ENCODE peak calls at places on chromosome 1, in seven cellular contexts. B is substantia nigra; G is CD4-positive, CD25-positive, alpha-beta regulatory T cell; Y is pancreas; H is fibroblast of lung; Z is CD4-positive, alpha-beta T cell; U is iPS DF 6.9. O is an unnamed sample.

GRCh38 chr1:145740269-145740668 is 21.0 kb downstream of the CD160 start:
- DNase-seq in Y (no peak), U (no peak), G (no peak), H (peak), B (no peak), Z (no peak), O (no peak)

GRCh38 chr1:40638097-40639036 is 27.1 kb downstream of the RIMS3 start:
- DNase-seq in B (no peak), G (no peak), H (no peak), U (no peak), Z (no peak), Y (no peak), O (peak)

GRCh38 chr1:5394111-5394510 is 598.1 kb downstream of the NPHP4 start:
- DNase-seq in B (no peak), U (no peak), Z (no peak), H (no peak), Y (no peak), G (no peak), O (no peak)

GRCh38 chr1:112674986-112675727 is 698 bp downstream of the MOV10 start:
- DNase-seq in G (peak), B (no peak), Y (peak), U (no peak), H (peak), Z (peak), O (no peak)

GRCh38 chr1:37890378-37891014 is 31.1 kb upstream of the MTF1 start:
- DNase-seq in Y (no peak), Z (no peak), B (no peak), H (peak), G (peak), U (no peak), O (peak)

GRCh38 chr1:243346481-243346880 is 90.6 kb downstream of the SDCCAG8 start:
- DNase-seq in Y (no peak), U (no peak), B (no peak), H (no peak), G (no peak), Z (no peak), O (no peak)

GRCh38 chr1:229318056-229318455 is 24.8 kb downstream of the CCSAP start:
- DNase-seq in Z (no peak), G (no peak), Y (no peak), B (no peak), H (no peak), U (no peak), O (no peak)

GRCh38 chr1:86965012-86965826 is 50.8 kb downstream of the HS2ST1 start:
- DNase-seq in Z (no peak), G (peak), H (peak), Y (no peak), U (peak), B (no peak), O (no peak)

GRCh38 chr1:29282924-29283803 is 46.8 kb downstream of the PTPRU start:
- DNase-seq in G (peak), H (peak), U (peak), B (no peak), Z (no peak), Y (no peak), O (peak)

GRCh38 chr1:55416164-55416842 is 201.1 kb upstream of the USP24 start:
- DNase-seq in G (no peak), B (no peak), Z (no peak), Y (no peak), U (no peak), H (no peak), O (no peak)

GRCh38 chr1:168136709-168137514 is at the start of gene GPR161:
- DNase-seq in Z (peak), H (peak), B (no peak), Y (peak), G (peak), U (no peak), O (peak)

GRCh38 chr1:226429051-226429461 is 21.2 kb upstream of the PARP1 start:
- DNase-seq in G (no peak), B (no peak), Z (no peak), U (no peak), Y (no peak), H (no peak), O (no peak)

GRCh38 chr1:19074361-19074901 is 118.0 kb upstream of the IFFO2 start:
- DNase-seq in B (no peak), Z (peak), U (no peak), H (no peak), Y (no peak), G (peak), O (no peak)

GRCh38 chr1:60213253-60213652 is 139.7 kb upstream of the C1orf87 start:
- DNase-seq in U (no peak), G (no peak), Y (no peak), H (no peak), B (no peak), Z (no peak), O (no peak)

GRCh38 chr1:24865168-24865567 is 64.9 kb downstream of the RUNX3 start:
- DNase-seq in Z (no peak), Y (no peak), G (no peak), B (no peak), H (no peak), U (no peak), O (no peak)

GRCh38 chr1:164760585-164760968 is 201.6 kb downstream of the PBX1 start:
- DNase-seq in Z (no peak), H (no peak), U (no peak), G (no peak), Y (no peak), B (no peak), O (no peak)

GRCh38 chr1:162463021-162463420 is 34.6 kb upstream of the UHMK1 start:
- DNase-seq in Z (no peak), G (no peak), U (no peak), B (no peak), H (no peak), Y (no peak), O (no peak)

GRCh38 chr1:115879977-115880376 is 39.1 kb upstream of the NHLH2 start:
- DNase-seq in H (no peak), G (no peak), Z (no peak), Y (no peak), U (peak), B (no peak), O (no peak)

GRCh38 chr1:53473463-53473862 is 14.3 kb downstream of the DMRTB1 start:
- DNase-seq in B (no peak), Z (no peak), U (no peak), G (peak), H (peak), Y (no peak), O (peak)

GRCh38 chr1:24735619-24736375 is 9.4 kb upstream of the CLIC4 start:
- DNase-seq in B (no peak), G (no peak), Y (no peak), Z (no peak), U (no peak), H (peak), O (peak)

GRCh38 chr1:28553229-28553930 is 495 bp downstream of the TRNAU1AP start:
- DNase-seq in G (peak), H (peak), B (no peak), U (no peak), Z (no peak), Y (peak), O (no peak)

GRCh38 chr1:56496861-56497772 is 82.2 kb downstream of the PLPP3 start:
- DNase-seq in U (no peak), B (no peak), Z (no peak), G (no peak), H (no peak), Y (no peak), O (no peak)

GRCh38 chr1:80427886-80428285 is 1372.8 kb upstream of the ADGRL2 start:
- DNase-seq in Y (no peak), G (no peak), B (no peak), H (peak), U (no peak), Z (no peak), O (no peak)

GRCh38 chr1:70084314-70084915 is 121.0 kb downstream of the LRRC40 start:
- DNase-seq in B (no peak), H (peak), U (no peak), G (no peak), Z (no peak), Y (no peak), O (no peak)

GRCh38 chr1:25991937-25992688 is 5.8 kb downstream of the PAFAH2 start:
- DNase-seq in Y (no peak), H (no peak), Z (no peak), B (no peak), U (no peak), G (no peak), O (no peak)

GRCh38 chr1:170910273-170910672 is 25.1 kb upstream of the MROH9 start:
- DNase-seq in G (no peak), B (no peak), H (peak), Y (no peak), Z (no peak), U (no peak), O (no peak)

GRCh38 chr1:53298163-53298685 is 29.6 kb downstream of the LRP8 start:
- DNase-seq in Y (no peak), G (no peak), U (no peak), B (no peak), Z (no peak), H (peak), O (no peak)

GRCh38 chr1:207241164-207241934 is 80.1 kb upstream of the CD55 start:
- DNase-seq in U (no peak), B (no peak), Y (no peak), H (no peak), Z (no peak), G (no peak), O (no peak)

GRCh38 chr1:217687511-217687910 is 56.4 kb downstream of the SPATA17 start:
- DNase-seq in H (no peak), Z (no peak), Y (no peak), U (no peak), B (no peak), G (no peak), O (no peak)

DNA sequence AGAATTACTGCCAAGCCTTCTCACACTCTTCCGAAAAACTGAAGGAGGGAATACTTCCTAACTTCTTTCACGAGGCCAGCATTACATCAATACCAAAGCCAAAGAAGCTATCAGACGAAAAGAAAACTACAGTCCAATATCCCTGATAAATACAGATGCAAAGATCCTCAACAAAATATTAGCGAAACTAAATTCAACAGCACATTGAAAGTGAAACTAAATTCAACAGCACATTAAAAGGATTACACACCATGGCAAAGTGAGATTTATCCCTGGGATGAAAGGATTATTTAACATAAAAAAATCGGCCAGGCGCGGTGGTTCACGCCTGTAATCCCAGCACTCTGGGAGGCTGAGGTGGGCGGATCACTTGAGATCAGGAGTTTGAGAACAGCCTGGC is 176.8 kb downstream of the FAF1 start:
- DNase-seq in U (no peak), H (peak), B (no peak), Z (no peak), G (no peak), Y (no peak), O (no peak)
- H3K27ac ChIP-seq in U (no peak), H (no peak), B (no peak), Z (no peak), G (no peak), Y (no peak), O (no peak)

GRCh38 chr1:1321477-1321876 is 3.0 kb downstream of the INTS11 start:
- DNase-seq in H (no peak), B (no peak), U (no peak), G (no peak), Y (no peak), Z (no peak), O (no peak)
- H3K27ac ChIP-seq in H (no peak), B (no peak), U (no peak), G (no peak), Y (no peak), Z (no peak), O (no peak)

GRCh38 chr1:45501502-45501859 is 1.4 kb downstream of the MMACHC start:
- DNase-seq in G (no peak), H (no peak), Z (no peak), Y (no peak), U (no peak), B (no peak), O (no peak)
- H3K27ac ChIP-seq in G (no peak), H (no peak), Z (no peak), Y (no peak), U (no peak), B (peak), O (no peak)

GRCh38 chr1:183096889-183097288 is 73.7 kb downstream of the LAMC1 start:
- DNase-seq in Z (no peak), B (no peak), U (no peak), G (no peak), Y (no peak), H (peak), O (no peak)
- H3K27ac ChIP-seq in Z (no peak), B (no peak), U (no peak), G (no peak), Y (no peak), H (peak), O (peak)

O was measured in suprapubic skin.